ENCODE peak calls at places on chromosomes 5 and 9, in nine cellular contexts. T is mucosa of descending colon, B is choroid plexus epithelial cell, Q is heart right ventricle, Z is foreskin fibroblast, H is right atrium auricular region, C is IMR-90, E is Caco-2, D is tibial artery. V is an unnamed sample.

GRCh38 chr9:125752070-125752628 is 5.0 kb downstream of the PBX3 start:
- DNase-seq in Q (no peak), C (no peak), E (no peak), H (no peak), B (no peak), Z (no peak), T (no peak), D (no peak), V (no peak)

GRCh38 chr9:89563511-89564256 is 41.1 kb upstream of the GADD45G start:
- DNase-seq in E (no peak), C (no peak), Q (no peak), H (no peak), B (no peak), T (no peak), D (no peak), Z (no peak), V (no peak)

GRCh38 chr5:172724658-172725183 is 46.3 kb downstream of the DUSP1 start:
- DNase-seq in Q (no peak), H (no peak), Z (no peak), E (no peak), B (no peak), C (no peak), T (no peak), D (no peak), V (no peak)

GRCh38 chr5:127290946-127291763 is 559 bp downstream of the MEGF10 start:
- DNase-seq in E (no peak), T (peak; percentile 42), H (no peak), C (no peak), Q (no peak), Z (no peak), D (no peak), B (peak; percentile 20), V (no peak)

GRCh38 chr5:81601912-81602311 is 149.0 kb downstream of the SSBP2 start:
- DNase-seq in Z (peak; percentile 10), C (peak; percentile 36), T (no peak), Q (no peak), H (no peak), B (peak; percentile 47), D (no peak), E (no peak), V (no peak)

GRCh38 chr9:2336055-2336454 is 285.5 kb upstream of the VLDLR start:
- DNase-seq in E (no peak), B (peak; percentile 67), T (no peak), D (no peak), C (peak; percentile 1), Q (no peak), Z (peak; percentile 7), H (no peak), V (no peak)

GRCh38 chr9:114864471-114864870 is 58.6 kb upstream of the TNFSF15 start:
- DNase-seq in Q (no peak), H (no peak), Z (no peak), E (no peak), C (no peak), D (no peak), T (no peak), B (peak; percentile 26), V (no peak)

GRCh38 chr5:1729641-1730486 is 69.8 kb downstream of the MRPL36 start:
- DNase-seq in E (no peak), T (no peak), Z (no peak), B (no peak), D (peak; percentile 46), C (no peak), Q (no peak), H (peak; percentile 52), V (no peak)

GRCh38 chr5:53679261-53679660 is 118.8 kb downstream of the NDUFS4 start:
- DNase-seq in B (peak; percentile 58), T (no peak), C (peak; percentile 49), Q (no peak), Z (no peak), E (no peak), H (no peak), D (no peak), V (peak; percentile 4)

GRCh38 chr5:148309746-148310145 is 2.5 kb upstream of the SPINK7 start:
- DNase-seq in T (no peak), B (no peak), H (no peak), Q (no peak), Z (no peak), C (no peak), E (no peak), D (no peak), V (no peak)

GRCh38 chr5:139804800-139805397 is 9.3 kb downstream of the PSD2 start:
- DNase-seq in H (no peak), Z (no peak), T (no peak), B (no peak), D (no peak), E (no peak), Q (no peak), C (no peak), V (no peak)

GRCh38 chr9:94945191-94946144 is 219.0 kb downstream of the AOPEP start:
- DNase-seq in D (peak; percentile 78), E (no peak), Z (peak; percentile 87), C (peak; percentile 96), H (peak; percentile 83), Q (no peak), T (no peak), B (peak; percentile 87), V (peak; percentile 57)

GRCh38 chr9:127801955-127802575 is 617 bp upstream of the FPGS start:
- DNase-seq in H (no peak), C (no peak), Q (no peak), Z (no peak), D (no peak), E (no peak), B (peak; percentile 44), T (no peak), V (no peak)
- TF ChIP-seq CTCF in H (no peak), C (no peak), Q (no peak), Z (no peak), D (no peak), E (peak; percentile 56), B (peak; percentile 25), T (no peak), V (no peak)

GRCh38 chr5:84382363-84383295 is 2.1 kb downstream of the EDIL3 start:
- DNase-seq in C (peak; percentile 53), Q (peak; percentile 24), H (no peak), B (peak; percentile 65), D (peak; percentile 78), E (peak; percentile 52), Z (no peak), T (peak; percentile 79), V (no peak)

GRCh38 chr5:84383816-84384603 is 670 bp downstream of the EDIL3 start:
- DNase-seq in Q (peak; percentile 15), C (peak; percentile 70), D (peak; percentile 74), H (no peak), E (no peak), T (peak; percentile 74), B (peak; percentile 63), Z (no peak), V (no peak)

GRCh38 chr5:84384604-84385575 is at the start of gene EDIL3:
- DNase-seq in T (peak; percentile 62), H (no peak), Q (peak; percentile 18), Z (no peak), B (peak; percentile 69), D (peak; percentile 68), E (peak; percentile 34), C (peak; percentile 59), V (no peak)

GRCh38 chr5:84381501-84382362 is 2.9 kb downstream of the EDIL3 start:
- DNase-seq in T (no peak), H (no peak), Q (no peak), B (peak; percentile 41), D (no peak), C (no peak), Z (no peak), E (no peak), V (no peak)

DNA sequence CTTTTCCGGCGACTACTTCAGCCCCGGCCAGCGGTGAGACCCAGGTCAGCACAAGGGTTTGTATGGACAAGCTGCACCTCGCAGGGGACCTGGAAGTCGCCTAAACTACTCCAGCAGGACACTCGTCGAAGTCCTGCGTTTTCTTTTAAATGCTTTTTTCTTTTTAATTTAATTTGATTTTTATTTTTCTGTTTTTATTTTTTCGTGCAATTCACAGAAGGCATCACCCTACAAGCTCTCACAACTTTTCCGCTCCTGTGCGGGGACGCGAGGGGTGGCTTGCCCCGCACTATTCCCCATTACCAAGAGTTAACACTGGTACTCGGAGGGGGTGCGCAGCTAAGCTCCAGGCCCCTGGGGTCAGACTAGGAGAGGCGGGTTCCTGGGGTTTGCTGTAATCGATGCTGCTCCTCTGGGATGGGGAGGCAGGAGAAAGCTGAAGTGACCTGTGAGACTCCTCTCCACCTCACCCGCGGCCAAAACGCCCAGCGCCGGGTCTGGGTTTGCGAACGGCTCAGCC is 1.3 kb downstream of the EDIL3 start:
- DNase-seq in C (no peak), Z (no peak), Q (no peak), T (no peak), E (no peak), D (peak; percentile 63), B (no peak), H (no peak), V (no peak)
- H3K4me3 ChIP-seq in C (peak overlapping the region; percentile 92), Z (peak overlapping the region; percentile 48), Q (peak overlapping the region; percentile 57), T (peak overlapping the region; percentile 69), E (no peak overlapping the region), D (peak overlapping the region; percentile 88), B (peak overlapping the region; percentile 85), H (peak overlapping the region; percentile 57), V (peak overlapping the region; percentile 91)

GRCh38 chr9:136982232-136983051 is at the start of gene LCNL1:
- DNase-seq in T (no peak), E (no peak), D (no peak), Q (peak; percentile 46), C (no peak), H (no peak), Z (no peak), B (peak; percentile 53), V (no peak)
- TF ChIP-seq CTCF in T (no peak), E (no peak), D (no peak), Q (no peak), C (no peak), H (no peak), Z (no peak), B (no peak), V (no peak)

GRCh38 chr5:143399616-143400540 is 3.6 kb downstream of the NR3C1 start:
- DNase-seq in H (no peak), B (no peak), C (no peak), Z (no peak), D (no peak), T (no peak), Q (no peak), E (no peak), V (no peak)

GRCh38 chr5:143400541-143401252 is 2.8 kb downstream of the NR3C1 start:
- DNase-seq in D (peak; percentile 57), E (no peak), H (no peak), C (peak; percentile 60), Q (no peak), T (no peak), B (peak; percentile 79), Z (peak; percentile 12), V (no peak)

GRCh38 chr5:143401846-143402463 is 1.5 kb downstream of the NR3C1 start:
- DNase-seq in C (peak; percentile 20), Z (no peak), E (no peak), B (no peak), Q (no peak), T (no peak), D (no peak), H (no peak), V (no peak)

GRCh38 chr5:143402464-143403356 is 776 bp downstream of the NR3C1 start:
- DNase-seq in H (peak; percentile 73), D (peak; percentile 79), Z (peak; percentile 23), E (peak; percentile 42), T (peak; percentile 73), C (peak; percentile 34), Q (peak; percentile 73), B (peak; percentile 61), V (no peak)

GRCh38 chr5:143401253-143401845 is 2.1 kb downstream of the NR3C1 start:
- DNase-seq in D (no peak), B (no peak), T (no peak), C (peak; percentile 52), E (no peak), H (no peak), Q (no peak), Z (no peak), V (no peak)
- H3K4me3 ChIP-seq in D (peak overlapping the region; percentile 78), B (peak overlapping the region; percentile 87), T (no peak overlapping the region), C (peak overlapping the region; percentile 97), E (no peak overlapping the region), H (peak overlapping the region; percentile 82), Q (peak overlapping the region; percentile 87), Z (peak overlapping the region; percentile 85), V (peak overlapping the region; percentile 80)

V was measured in AG04449.